ENCODE peak calls at places on chromosome 1, in ten cellular contexts. T, S, P, W, B, N, C, J, R and U are unnamed samples.

GRCh38 chr1:159800177-159800935 is 1.8 kb upstream of the FCRL6 start:
- DNase-seq in R (no peak), N (no peak), W (no peak), T (no peak), C (no peak), B (no peak), S (peak), P (no peak), J (no peak), U (no peak)

GRCh38 chr1:60825593-60825992 is 256.8 kb upstream of the NFIA start:
- DNase-seq in P (no peak), C (no peak), T (no peak), J (no peak), W (no peak), S (no peak), B (peak), R (no peak), N (no peak), U (no peak)

GRCh38 chr1:22969224-22969829 is 3.3 kb downstream of the LACTBL1 start:
- DNase-seq in N (no peak), C (no peak), S (no peak), W (no peak), J (peak), B (peak), T (no peak), R (no peak), P (peak), U (no peak)

GRCh38 chr1:16236091-16236494 is 890 bp downstream of the CPLANE2 start:
- DNase-seq in B (peak), S (peak), W (no peak), J (peak), R (peak), T (peak), P (peak), C (peak), N (no peak), U (no peak)

GRCh38 chr1:75991497-75992114 is 59.4 kb upstream of the ASB17 start:
- DNase-seq in T (peak), R (peak), C (peak), J (peak), W (peak), N (peak), S (peak), B (peak), P (peak), U (peak)

GRCh38 chr1:156143765-156144489 is 9.5 kb upstream of the SEMA4A start:
- DNase-seq in R (no peak), S (no peak), W (no peak), P (no peak), T (no peak), C (no peak), N (no peak), B (no peak), J (no peak), U (peak)

GRCh38 chr1:43147625-43148319 is 24.3 kb downstream of the EBNA1BP2 start:
- DNase-seq in J (peak), S (peak), C (peak), T (no peak), R (peak), P (peak), N (peak), B (peak), W (no peak), U (peak)

GRCh38 chr1:120178799-120179419 is 2.6 kb upstream of the SEC22B start:
- DNase-seq in S (no peak), P (peak), J (no peak), C (no peak), R (no peak), T (no peak), N (no peak), B (no peak), W (no peak), U (no peak)

GRCh38 chr1:211515090-211516023 is 23.4 kb upstream of the RD3 start:
- DNase-seq in P (peak), J (peak), R (peak), W (no peak), S (peak), T (peak), B (peak), C (peak), N (peak), U (peak)
- TF ChIP-seq POLR2A in P (no peak), J (peak), R (no peak), W (no peak), S (peak), T (peak), B (peak), C (peak), N (peak), U (no peak)

GRCh38 chr1:93672477-93673158 is 9.0 kb downstream of the BCAR3 start:
- DNase-seq in S (no peak), T (no peak), B (no peak), R (no peak), J (no peak), W (no peak), C (peak), P (no peak), N (no peak), U (no peak)
- TF ChIP-seq POLR2A in S (no peak), T (no peak), B (no peak), R (no peak), J (no peak), W (no peak), C (no peak), P (no peak), N (no peak), U (no peak)

GRCh38 chr1:206537141-206537540 is 29.8 kb downstream of the RASSF5 start:
- DNase-seq in S (no peak), T (no peak), N (no peak), B (no peak), C (no peak), R (no peak), P (peak), J (no peak), W (no peak), U (no peak)
- TF ChIP-seq POLR2A in S (no peak), T (no peak), N (no peak), B (no peak), C (no peak), R (no peak), P (no peak), J (no peak), W (no peak), U (no peak)

GRCh38 chr1:2189459-2190425 is 4.8 kb downstream of the FAAP20 start:
- DNase-seq in C (peak), S (peak), P (peak), B (peak), J (peak), R (peak), N (peak), T (peak), W (peak), U (peak)
- TF ChIP-seq POLR2A in C (peak), S (peak), P (peak), B (peak), J (peak), R (peak), N (peak), T (peak), W (no peak), U (peak)